ENCODE peak calls at places on chromosomes 13 and 19, in four cellular contexts. O is HFF-Myc, G is Peyer's patch, N is ovary. S is an unnamed sample.

GRCh38 chr13:80196756-80197155 is 144.2 kb downstream of the SPRY2 start:
- DNase-seq in O (no peak), G (no peak), N (no peak), S (no peak)

GRCh38 chr19:14135355-14135754 is 1.0 kb downstream of the ASF1B start:
- DNase-seq in O (no peak), G (no peak), N (no peak), S (no peak)

GRCh38 chr19:58498316-58499020 is 13.3 kb downstream of the SLC27A5 start:
- DNase-seq in O (no peak), G (no peak), N (peak), S (no peak)

GRCh38 chr13:109835321-109835720 is 48.9 kb upstream of the IRS2 start:
- DNase-seq in O (no peak), G (no peak), N (no peak), S (no peak)

GRCh38 chr19:16330811-16331690 is 6.4 kb downstream of the KLF2 start:
- DNase-seq in O (no peak), G (no peak), N (no peak), S (no peak)

GRCh38 chr13:28819748-28820098 is 416 bp upstream of the MTUS2 start:
- DNase-seq in O (no peak), G (peak), N (peak), S (no peak)

GRCh38 chr13:50713849-50714248 is 129.6 kb downstream of the DLEU7 start:
- DNase-seq in O (peak), G (no peak), N (no peak), S (peak)

GRCh38 chr13:30145709-30146367 is 161.5 kb downstream of the KATNAL1 start:
- DNase-seq in O (no peak), G (no peak), N (no peak), S (no peak)

GRCh38 chr19:42250666-42251531 is 4.0 kb downstream of the ERF start:
- DNase-seq in O (no peak), G (no peak), N (peak), S (no peak)

GRCh38 chr13:44004881-44005280 is 125.2 kb downstream of the LACC1 start:
- DNase-seq in O (peak), G (no peak), N (no peak), S (peak)

GRCh38 chr13:21933001-21933400 is 262.1 kb downstream of the FGF9 start:
- DNase-seq in O (no peak), G (no peak), N (no peak), S (no peak)

GRCh38 chr13:50911051-50911690 is 1.6 kb downstream of the RNASEH2B start:
- DNase-seq in O (no peak), G (no peak), N (no peak), S (no peak)

GRCh38 chr13:30676672-30677071 is 58.7 kb upstream of the ALOX5AP start:
- DNase-seq in O (no peak), G (no peak), N (no peak), S (no peak)

GRCh38 chr19:8304841-8305621 is 3.1 kb downstream of the CD320 start:
- DNase-seq in O (no peak), G (no peak), N (peak), S (no peak)

GRCh38 chr13:113971471-113972231 is 2.2 kb downstream of the C13orf46 start:
- DNase-seq in O (no peak), G (no peak), N (peak), S (no peak)

GRCh38 chr13:101711307-101712025 is 259.0 kb downstream of the ITGBL1 start:
- DNase-seq in O (no peak), G (no peak), N (no peak), S (no peak)
- TF ChIP-seq CTCF in O (no peak), G (no peak), N (no peak), S (no peak)

GRCh38 chr19:3691726-3692125 is 8.5 kb downstream of the PIP5K1C start:
- DNase-seq in O (no peak), G (no peak), N (no peak), S (no peak)
- TF ChIP-seq CTCF in O (no peak), G (no peak), N (no peak), S (no peak)

GRCh38 chr13:99359493-99359892 is 52.3 kb upstream of the GPR183 start:
- DNase-seq in O (no peak), G (no peak), N (no peak), S (no peak)
- TF ChIP-seq CTCF in O (no peak), G (no peak), N (no peak), S (no peak)

DNA sequence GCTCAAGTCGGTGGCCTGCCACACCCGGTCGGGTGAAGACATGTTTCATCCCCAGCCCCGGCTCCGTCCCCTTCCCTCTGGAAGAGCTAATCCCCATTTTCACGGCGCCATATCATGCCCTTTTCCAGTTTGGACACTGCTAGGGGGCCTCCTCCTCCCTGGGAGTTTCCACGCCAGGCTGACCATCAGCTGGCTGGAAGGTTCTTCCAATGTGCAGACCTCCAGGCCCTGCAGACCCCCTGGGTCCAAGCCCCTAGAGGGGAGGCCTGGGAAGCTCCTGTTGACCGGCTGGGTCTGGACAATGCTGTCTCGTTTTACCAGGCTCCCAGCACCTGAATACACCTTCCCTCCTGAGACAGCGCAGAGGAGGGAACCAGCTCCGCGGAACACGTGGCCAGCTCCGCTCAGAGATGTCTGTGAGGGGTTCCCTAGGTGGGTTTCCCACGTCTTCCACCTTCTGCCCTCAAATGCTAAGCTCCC is 44.7 kb upstream of the RANBP3 start:
- DNase-seq in O (no peak), G (peak), N (no peak), S (no peak)
- TF ChIP-seq CTCF in O (no peak), G (no peak), N (no peak), S (no peak)

GRCh38 chr13:112895521-112896465 is 73.2 kb upstream of the MCF2L start:
- DNase-seq in O (no peak), G (peak), N (peak), S (no peak)
- TF ChIP-seq CTCF in O (no peak), G (no peak), N (no peak), S (no peak)

DNA sequence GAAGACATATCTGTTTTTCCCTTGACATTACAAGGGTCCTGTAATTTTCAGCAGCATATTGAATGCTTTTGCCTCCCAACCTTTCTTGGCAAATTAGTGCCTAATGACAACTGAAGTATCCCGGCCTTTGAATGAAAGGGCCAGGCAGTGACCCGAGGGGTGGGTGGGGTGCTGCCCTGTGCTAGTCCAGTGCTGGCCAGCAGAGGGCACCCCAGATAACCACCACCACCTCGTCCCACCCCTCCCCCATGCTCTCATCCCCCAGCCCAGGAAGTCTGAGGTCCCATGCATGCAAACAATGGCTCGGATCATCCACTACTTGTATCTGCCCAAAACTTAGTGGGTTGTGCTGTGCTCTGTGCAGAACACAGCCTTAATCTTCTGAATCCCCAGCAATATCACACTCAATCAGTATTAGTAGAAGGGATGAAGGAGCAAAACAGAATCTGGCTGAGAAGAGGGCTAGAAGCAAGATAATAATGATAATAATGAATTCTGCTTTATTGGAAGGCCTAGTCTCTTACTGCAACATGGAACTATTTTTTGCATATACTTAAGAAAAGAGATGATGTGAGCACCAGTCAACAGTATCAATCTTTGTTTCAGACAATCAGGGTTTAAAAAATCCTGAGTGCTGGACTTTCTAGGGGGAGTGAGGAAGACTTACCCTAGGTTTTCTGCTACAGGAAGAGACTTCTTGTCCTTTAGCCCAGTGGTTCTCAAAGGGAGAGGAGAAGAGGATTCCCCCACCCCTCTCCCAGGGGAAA is 3.8 kb downstream of the ATP12A start:
- DNase-seq in O (no peak), G (peak), N (no peak), S (no peak)
- TF ChIP-seq CTCF in O (peak), G (peak), N (no peak), S (peak)

DNA sequence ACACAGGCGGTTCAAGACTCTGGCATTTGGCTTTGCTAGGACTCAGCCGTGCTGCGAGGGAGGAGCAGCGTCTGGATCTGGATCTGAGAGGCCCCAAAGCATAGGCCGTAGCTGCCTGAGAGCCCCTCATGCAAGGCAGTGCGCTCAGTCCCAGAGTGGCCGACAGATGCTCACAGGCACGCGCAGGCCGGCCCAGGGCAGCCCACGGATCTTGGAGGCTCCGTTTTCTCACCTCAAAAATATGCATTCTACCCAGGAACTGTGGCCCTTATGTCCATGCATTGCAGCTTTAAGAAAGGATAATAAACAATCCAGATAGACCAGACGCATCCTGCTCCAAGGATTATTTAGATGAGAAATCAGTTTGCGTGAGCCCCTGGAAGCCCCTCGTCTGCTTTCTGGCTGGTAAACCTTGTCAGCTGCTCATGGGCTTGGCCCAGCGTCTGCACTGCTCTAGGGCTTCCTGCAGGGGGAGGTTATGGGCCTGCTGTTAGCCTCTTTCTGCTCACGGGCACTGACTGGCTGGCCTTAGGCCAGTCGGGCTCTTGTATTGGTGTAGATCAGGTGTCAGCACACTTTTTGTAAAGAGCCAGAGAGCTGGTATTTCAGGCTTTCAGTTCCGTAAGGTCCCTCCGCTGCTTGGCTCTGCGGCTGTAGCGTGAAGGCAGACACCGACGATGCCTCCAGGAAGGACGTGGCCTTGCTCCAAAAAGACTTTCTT is 24.2 kb downstream of the TEX29 start:
- DNase-seq in O (peak), G (no peak), N (no peak), S (no peak)
- TF ChIP-seq CTCF in O (peak), G (no peak), N (no peak), S (peak)

GRCh38 chr13:41178040-41178439 is 16.3 kb downstream of the KBTBD7 start:
- DNase-seq in O (no peak), G (no peak), N (no peak), S (no peak)
- TF ChIP-seq CTCF in O (no peak), G (no peak), N (no peak), S (no peak)

GRCh38 chr19:47601180-47601904 is 7.6 kb upstream of the BICRA start:
- DNase-seq in O (no peak), G (peak), N (no peak), S (no peak)

GRCh38 chr19:47598407-47599349 is 10.3 kb upstream of the BICRA start:
- DNase-seq in O (peak), G (no peak), N (peak), S (peak)

GRCh38 chr19:47603706-47604310 is 5.1 kb upstream of the BICRA start:
- DNase-seq in O (no peak), G (no peak), N (no peak), S (no peak)

GRCh38 chr19:47595937-47596336 is 13.0 kb upstream of the BICRA start:
- DNase-seq in O (no peak), G (no peak), N (no peak), S (no peak)

GRCh38 chr19:47600246-47601179 is 8.4 kb upstream of the BICRA start:
- DNase-seq in O (peak), G (peak), N (peak), S (peak)
- TF ChIP-seq CTCF in O (no peak), G (no peak), N (no peak), S (no peak)